ENCODE peak calls at places on chromosomes 1 and 21, in eight cellular contexts. A, W, V, U, P, C, Z and M are unnamed samples.
A peak's percentile ranks its signal among the peaks of the same experiment; 100 is the strongest.

GRCh38 chr1:178683304-178683703 is 41.7 kb upstream of the RALGPS2 start:
- DNase-seq in A (no peak), W (no peak), V (no peak), U (no peak), P (no peak), C (no peak), Z (no peak), M (no peak)

GRCh38 chr1:30037251-30038118 is 685.9 kb downstream of the MATN1 start:
- DNase-seq in A (no peak), W (no peak), V (no peak), U (no peak), P (no peak), C (no peak), Z (no peak), M (no peak)

GRCh38 chr1:183822081-183822611 is 17.2 kb downstream of the RGL1 start:
- DNase-seq in A (no peak), W (no peak), V (no peak), U (no peak), P (peak; percentile 66), C (no peak), Z (no peak), M (no peak)

GRCh38 chr1:29626066-29626465 is 389.7 kb downstream of the PTPRU start:
- DNase-seq in A (no peak), W (no peak), V (no peak), U (no peak), P (no peak), C (no peak), Z (no peak), M (no peak)

GRCh38 chr1:33141781-33142180 is 40.1 kb downstream of the TRIM62 start:
- DNase-seq in A (no peak), W (no peak), V (no peak), U (no peak), P (no peak), C (no peak), Z (no peak), M (no peak)

GRCh38 chr1:113871597-113872113 is at the start of gene PTPN22:
- DNase-seq in A (no peak), W (peak; percentile 87), V (no peak), U (peak; percentile 90), P (no peak), C (peak; percentile 23), Z (no peak), M (peak; percentile 95)

GRCh38 chr1:1624443-1625403 is 7.2 kb upstream of the MMP23B start:
- DNase-seq in A (no peak), W (no peak), V (no peak), U (no peak), P (no peak), C (no peak), Z (no peak), M (no peak)

GRCh38 chr1:37875833-37876232 is 16.4 kb upstream of the MTF1 start:
- DNase-seq in A (no peak), W (no peak), V (peak; percentile 21), U (no peak), P (no peak), C (no peak), Z (no peak), M (peak; percentile 11)

GRCh38 chr1:162976628-162977027 is 92.5 kb upstream of the RGS4 start:
- DNase-seq in A (no peak), W (no peak), V (no peak), U (no peak), P (no peak), C (no peak), Z (no peak), M (no peak)

GRCh38 chr21:32300117-32300681 is 1.5 kb downstream of the MRAP start:
- DNase-seq in A (no peak), W (no peak), V (no peak), U (no peak), P (no peak), C (no peak), Z (no peak), M (no peak)

GRCh38 chr1:2879026-2879425 is 77.5 kb upstream of the TTC34 start:
- DNase-seq in A (no peak), W (no peak), V (no peak), U (no peak), P (no peak), C (no peak), Z (no peak), M (no peak)
- H3K27me3 ChIP-seq in A (no peaks in the 10 kb centered on the region), W (no peaks in the 10 kb centered on the region), V (no peaks in the 10 kb centered on the region), U (no peaks in the 10 kb centered on the region), P (no peaks in the 10 kb centered on the region), C (no peaks in the 10 kb centered on the region), Z (no peaks in the 10 kb centered on the region), M (no peaks in the 10 kb centered on the region)

GRCh38 chr1:4648657-4649056 is 5.8 kb upstream of the AJAP1 start:
- DNase-seq in A (no peak), W (no peak), V (no peak), U (no peak), P (no peak), C (no peak), Z (no peak), M (no peak)
- H3K36me3 ChIP-seq in A (no peaks in the 10 kb centered on the region), W (no peaks in the 10 kb centered on the region), V (no peaks in the 10 kb centered on the region), U (no peaks in the 10 kb centered on the region), P (no peaks in the 10 kb centered on the region), C (no peaks in the 10 kb centered on the region), Z (no peaks in the 10 kb centered on the region), M (no peaks in the 10 kb centered on the region)

GRCh38 chr1:24311731-24312130 is 7.4 kb upstream of the GRHL3 start:
- DNase-seq in A (no peak), W (no peak), V (no peak), U (no peak), P (no peak), C (no peak), Z (no peak), M (no peak)

GRCh38 chr1:24311234-24311633 is 7.9 kb upstream of the GRHL3 start:
- DNase-seq in A (no peak), W (no peak), V (no peak), U (no peak), P (no peak), C (no peak), Z (no peak), M (no peak)

GRCh38 chr1:24304763-24305162 is 14.4 kb upstream of the GRHL3 start:
- DNase-seq in A (no peak), W (no peak), V (no peak), U (no peak), P (no peak), C (no peak), Z (no peak), M (no peak)

GRCh38 chr1:24309762-24310485 is 9.2 kb upstream of the GRHL3 start:
- DNase-seq in A (no peak), W (no peak), V (no peak), U (no peak), P (no peak), C (no peak), Z (no peak), M (no peak)

GRCh38 chr1:24308365-24309015 is 10.7 kb upstream of the GRHL3 start:
- DNase-seq in A (no peak), W (no peak), V (peak; percentile 88), U (no peak), P (no peak), C (no peak), Z (no peak), M (no peak)
- H3K4me3 ChIP-seq in A (no peak overlapping the region), W (no peak overlapping the region), V (no peak overlapping the region), U (no peak overlapping the region), P (no peak overlapping the region), C (no peak overlapping the region), Z (no peak overlapping the region), M (no peak overlapping the region)

DNA sequence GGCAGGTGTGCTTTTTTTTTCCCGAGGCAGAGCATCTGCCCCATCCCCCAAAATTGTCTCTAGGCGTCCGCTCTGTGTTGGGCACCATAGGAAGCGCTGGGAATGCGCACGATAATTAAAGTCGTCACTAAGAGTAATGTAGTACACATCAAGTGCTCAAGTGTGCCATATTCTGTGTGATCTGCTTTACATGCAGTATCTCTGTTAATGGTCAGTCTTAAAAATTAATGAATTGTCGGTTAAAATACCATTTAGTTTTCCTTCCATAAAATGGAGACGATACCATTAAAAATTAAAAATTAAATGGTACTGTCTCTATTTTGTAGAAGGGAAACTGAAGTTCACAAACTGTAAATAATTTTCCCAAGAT is 544 bp upstream of the CCT8 start:
- DNase-seq in A (no peak), W (no peak), V (no peak), U (no peak), P (no peak), C (no peak), Z (no peak), M (no peak)
- H3K27me3 ChIP-seq in A (no peaks in the 10 kb centered on the region), W (no peaks in the 10 kb centered on the region), V (no peaks in the 10 kb centered on the region), U (no peaks in the 10 kb centered on the region), P (no peaks in the 10 kb centered on the region), C (no peaks in the 10 kb centered on the region), Z (no peaks in the 10 kb centered on the region), M (no peaks in the 10 kb centered on the region)